ENCODE peak calls at places on chromosome 20, in six cellular contexts. One of them, this sample, is unnamed.

GRCh38 chr20:19726126-19726525 is 31.9 kb upstream of the RIN2 start:
- DNase-seq in NCI-H774: no peak
- DNase-seq in tibial nerve: no peak
- DNase-seq in neural crest cell: no peak
- DNase-seq in glutamatergic neuron: no peak
- DNase-seq in GM04503: peak
- DNase-seq in this sample: no peak

GRCh38 chr20:13681248-13682125 is 42.8 kb upstream of the TASP1 start:
- DNase-seq in NCI-H774: no peak
- DNase-seq in tibial nerve: no peak
- DNase-seq in neural crest cell: no peak
- DNase-seq in glutamatergic neuron: no peak
- DNase-seq in GM04503: no peak
- DNase-seq in this sample: no peak

GRCh38 chr20:38210741-38211140 is 45.7 kb upstream of the TGM2 start:
- DNase-seq in NCI-H774: no peak
- DNase-seq in tibial nerve: no peak
- DNase-seq in neural crest cell: no peak
- DNase-seq in glutamatergic neuron: no peak
- DNase-seq in GM04503: no peak
- DNase-seq in this sample: no peak

GRCh38 chr20:57464642-57465211 is 60.2 kb downstream of the CTCFL start:
- DNase-seq in NCI-H774: no peak
- DNase-seq in tibial nerve: no peak
- DNase-seq in neural crest cell: no peak
- DNase-seq in glutamatergic neuron: no peak
- DNase-seq in GM04503: no peak
- DNase-seq in this sample: peak

GRCh38 chr20:953742-954141 is 37.6 kb upstream of the ANGPT4 start:
- DNase-seq in NCI-H774: no peak
- DNase-seq in tibial nerve: no peak
- DNase-seq in neural crest cell: no peak
- DNase-seq in glutamatergic neuron: peak
- DNase-seq in GM04503: no peak
- DNase-seq in this sample: no peak

GRCh38 chr20:56417911-56418310 is 5.9 kb downstream of the CASS4 start:
- DNase-seq in NCI-H774: no peak
- DNase-seq in tibial nerve: no peak
- DNase-seq in neural crest cell: no peak
- DNase-seq in glutamatergic neuron: no peak
- DNase-seq in GM04503: no peak
- DNase-seq in this sample: no peak

GRCh38 chr20:30912006-30912660 is 345.3 kb upstream of the DEFB115 start:
- DNase-seq in NCI-H774: no peak
- DNase-seq in tibial nerve: no peak
- DNase-seq in neural crest cell: no peak
- DNase-seq in glutamatergic neuron: no peak
- DNase-seq in GM04503: no peak
- DNase-seq in this sample: peak

GRCh38 chr20:23309781-23310180 is 40.8 kb upstream of the NXT1 start:
- DNase-seq in NCI-H774: no peak
- DNase-seq in tibial nerve: no peak
- DNase-seq in neural crest cell: no peak
- DNase-seq in glutamatergic neuron: no peak
- DNase-seq in GM04503: no peak
- DNase-seq in this sample: no peak

GRCh38 chr20:9397928-9398327 is 116.5 kb upstream of the LAMP5 start:
- DNase-seq in NCI-H774: no peak
- DNase-seq in tibial nerve: no peak
- DNase-seq in neural crest cell: no peak
- DNase-seq in glutamatergic neuron: no peak
- DNase-seq in GM04503: no peak
- DNase-seq in this sample: no peak

GRCh38 chr20:62482136-62482833 is 6.5 kb upstream of the GATA5 start:
- DNase-seq in NCI-H774: no peak
- DNase-seq in tibial nerve: no peak
- DNase-seq in neural crest cell: no peak
- DNase-seq in glutamatergic neuron: no peak
- DNase-seq in GM04503: no peak
- DNase-seq in this sample: no peak